ENCODE peak calls at places on chromosome 9, in four cellular contexts. L is iPS-NIHi11, J is ELF-1, K is heart left ventricle. S is an unnamed sample.

GRCh38 chr9:106880081-106880480 is 17.1 kb downstream of the ZNF462 start:
- DNase-seq in L (no peak), J (no peak), K (no peak), S (no peak)

GRCh38 chr9:28082671-28083070 is 509.4 kb upstream of the C9orf72 start:
- DNase-seq in L (no peak), J (no peak), K (no peak), S (no peak)

GRCh38 chr9:92671323-92671722 is 1.4 kb upstream of the IPPK start:
- DNase-seq in L (no peak), J (peak; percentile 62), K (peak; percentile 58), S (no peak)

GRCh38 chr9:132590318-132591182 is 8.1 kb downstream of the BARHL1 start:
- DNase-seq in L (peak; percentile 53), J (no peak), K (no peak), S (no peak)

GRCh38 chr9:125634040-125634717 is 72.8 kb downstream of the MAPKAP1 start:
- DNase-seq in L (no peak), J (no peak), K (no peak), S (no peak)

GRCh38 chr9:89743216-89743575 is 138.4 kb downstream of the GADD45G start:
- DNase-seq in L (no peak), J (no peak), K (no peak), S (no peak)

GRCh38 chr9:87324613-87325194 is 173.0 kb upstream of the DAPK1 start:
- DNase-seq in L (peak; percentile 65), J (no peak), K (no peak), S (peak; percentile 51)

GRCh38 chr9:88657893-88658292 is 122.9 kb downstream of the NXNL2 start:
- DNase-seq in L (no peak), J (no peak), K (no peak), S (no peak)

GRCh38 chr9:79026311-79026710 is 545.5 kb upstream of the TLE4 start:
- DNase-seq in L (no peak), J (peak; percentile 3), K (no peak), S (no peak)

GRCh38 chr9:3576358-3576757 is 50.6 kb upstream of the RFX3 start:
- DNase-seq in L (no peak), J (no peak), K (no peak), S (no peak)

GRCh38 chr9:122931851-122932199 is 513 bp upstream of the ZBTB26 start:
- DNase-seq in L (no peak), J (no peak), K (no peak), S (no peak)

GRCh38 chr9:131627326-131627845 is 82.1 kb downstream of the PRRT1B start:
- DNase-seq in L (no peak), J (no peak), K (no peak), S (no peak)

GRCh38 chr9:13675638-13676000 is 396.1 kb upstream of the MPDZ start:
- DNase-seq in L (no peak), J (no peak), K (no peak), S (no peak)